ENCODE peak calls at places on chromosomes 12 and 14, in ten cellular contexts. One of them, this sample, is unnamed.

GRCh38 chr14:58738189-58738836 is 100.6 kb downstream of the DACT1 start:
- DNase-seq in esophagus squamous epithelium: no peak
- DNase-seq in gastrocnemius medialis: no peak
- DNase-seq in left ventricle myocardium inferior: no peak
- DNase-seq in lower leg skin: no peak
- DNase-seq in thoracic aorta: no peak
- DNase-seq in GM10248: no peak
- DNase-seq in tibial artery: no peak
- DNase-seq in progenitor cell of endocrine pancreas: no peak
- DNase-seq in right lobe of liver: no peak
- DNase-seq in this sample: peak; percentile 89

GRCh38 chr12:28998662-28999120 is 150.4 kb upstream of the FAR2 start:
- DNase-seq in esophagus squamous epithelium: no peak
- DNase-seq in gastrocnemius medialis: no peak
- DNase-seq in left ventricle myocardium inferior: no peak
- DNase-seq in lower leg skin: no peak
- DNase-seq in thoracic aorta: no peak
- DNase-seq in GM10248: peak; percentile 17
- DNase-seq in tibial artery: no peak
- DNase-seq in progenitor cell of endocrine pancreas: no peak
- DNase-seq in right lobe of liver: peak; percentile 28
- DNase-seq in this sample: peak; percentile 44

GRCh38 chr14:99772371-99773283 is 20.6 kb upstream of the EML1 start:
- DNase-seq in esophagus squamous epithelium: no peak
- DNase-seq in gastrocnemius medialis: no peak
- DNase-seq in left ventricle myocardium inferior: no peak
- DNase-seq in lower leg skin: peak; percentile 66
- DNase-seq in thoracic aorta: no peak
- DNase-seq in GM10248: no peak
- DNase-seq in tibial artery: peak; percentile 42
- DNase-seq in progenitor cell of endocrine pancreas: no peak
- DNase-seq in right lobe of liver: no peak
- DNase-seq in this sample: no peak

GRCh38 chr12:9588749-9589148 is 19.0 kb downstream of the KLRB1 start:
- DNase-seq in esophagus squamous epithelium: no peak
- DNase-seq in gastrocnemius medialis: no peak
- DNase-seq in left ventricle myocardium inferior: no peak
- DNase-seq in lower leg skin: no peak
- DNase-seq in thoracic aorta: no peak
- DNase-seq in GM10248: no peak
- DNase-seq in tibial artery: no peak
- DNase-seq in progenitor cell of endocrine pancreas: no peak
- DNase-seq in right lobe of liver: peak; percentile 63
- DNase-seq in this sample: no peak

GRCh38 chr14:100438271-100438670 is 115.1 kb downstream of the SLC25A47 start:
- DNase-seq in esophagus squamous epithelium: no peak
- DNase-seq in gastrocnemius medialis: no peak
- DNase-seq in left ventricle myocardium inferior: no peak
- DNase-seq in lower leg skin: no peak
- DNase-seq in thoracic aorta: no peak
- DNase-seq in GM10248: no peak
- DNase-seq in tibial artery: no peak
- DNase-seq in progenitor cell of endocrine pancreas: no peak
- DNase-seq in right lobe of liver: no peak
- DNase-seq in this sample: no peak

GRCh38 chr12:94151577-94151976 is 3.2 kb downstream of the PLXNC1 start:
- DNase-seq in esophagus squamous epithelium: no peak
- DNase-seq in gastrocnemius medialis: no peak
- DNase-seq in left ventricle myocardium inferior: no peak
- DNase-seq in lower leg skin: no peak
- DNase-seq in thoracic aorta: no peak
- DNase-seq in GM10248: no peak
- DNase-seq in tibial artery: no peak
- DNase-seq in progenitor cell of endocrine pancreas: no peak
- DNase-seq in right lobe of liver: no peak
- DNase-seq in this sample: no peak

GRCh38 chr12:90333939-90334338 is 621.0 kb downstream of the CCER1 start:
- DNase-seq in esophagus squamous epithelium: no peak
- DNase-seq in gastrocnemius medialis: no peak
- DNase-seq in left ventricle myocardium inferior: no peak
- DNase-seq in lower leg skin: no peak
- DNase-seq in thoracic aorta: no peak
- DNase-seq in GM10248: no peak
- DNase-seq in tibial artery: no peak
- DNase-seq in progenitor cell of endocrine pancreas: no peak
- DNase-seq in right lobe of liver: no peak
- DNase-seq in this sample: peak; percentile 54

GRCh38 chr12:117514016-117514415 is 152.6 kb upstream of the NOS1 start:
- DNase-seq in esophagus squamous epithelium: no peak
- DNase-seq in gastrocnemius medialis: no peak
- DNase-seq in left ventricle myocardium inferior: no peak
- DNase-seq in lower leg skin: no peak
- DNase-seq in thoracic aorta: no peak
- DNase-seq in GM10248: no peak
- DNase-seq in tibial artery: no peak
- DNase-seq in progenitor cell of endocrine pancreas: no peak
- DNase-seq in right lobe of liver: no peak
- DNase-seq in this sample: no peak

GRCh38 chr12:26001530-26001929 is 43.0 kb downstream of the RASSF8 start:
- DNase-seq in esophagus squamous epithelium: no peak
- DNase-seq in gastrocnemius medialis: no peak
- DNase-seq in left ventricle myocardium inferior: no peak
- DNase-seq in lower leg skin: no peak
- DNase-seq in thoracic aorta: no peak
- DNase-seq in GM10248: no peak
- DNase-seq in tibial artery: no peak
- DNase-seq in progenitor cell of endocrine pancreas: no peak
- DNase-seq in right lobe of liver: no peak
- DNase-seq in this sample: no peak
- TF ChIP-seq CTCF in esophagus squamous epithelium: no peak
- TF ChIP-seq CTCF in gastrocnemius medialis: no peak
- TF ChIP-seq CTCF in left ventricle myocardium inferior: no peak
- TF ChIP-seq CTCF in lower leg skin: no peak
- TF ChIP-seq CTCF in thoracic aorta: no peak
- TF ChIP-seq CTCF in GM10248: no peak
- TF ChIP-seq CTCF in tibial artery: no peak
- TF ChIP-seq CTCF in progenitor cell of endocrine pancreas: no peak
- TF ChIP-seq CTCF in right lobe of liver: no peak
- TF ChIP-seq CTCF in this sample: no peak

GRCh38 chr14:23567186-23568020 is at the start of gene AP1G2:
- DNase-seq in esophagus squamous epithelium: peak; percentile 43
- DNase-seq in gastrocnemius medialis: peak; percentile 54
- DNase-seq in left ventricle myocardium inferior: peak; percentile 86
- DNase-seq in lower leg skin: peak; percentile 97
- DNase-seq in thoracic aorta: no peak
- DNase-seq in GM10248: peak; percentile 92
- DNase-seq in tibial artery: peak; percentile 86
- DNase-seq in progenitor cell of endocrine pancreas: peak; percentile 75
- DNase-seq in right lobe of liver: peak; percentile 90
- DNase-seq in this sample: peak; percentile 91
- TF ChIP-seq CTCF in esophagus squamous epithelium: no peak
- TF ChIP-seq CTCF in gastrocnemius medialis: no peak
- TF ChIP-seq CTCF in left ventricle myocardium inferior: no peak
- TF ChIP-seq CTCF in lower leg skin: no peak
- TF ChIP-seq CTCF in thoracic aorta: no peak
- TF ChIP-seq CTCF in GM10248: no peak
- TF ChIP-seq CTCF in tibial artery: no peak
- TF ChIP-seq CTCF in progenitor cell of endocrine pancreas: no peak
- TF ChIP-seq CTCF in right lobe of liver: no peak
- TF ChIP-seq CTCF in this sample: no peak

DNA sequence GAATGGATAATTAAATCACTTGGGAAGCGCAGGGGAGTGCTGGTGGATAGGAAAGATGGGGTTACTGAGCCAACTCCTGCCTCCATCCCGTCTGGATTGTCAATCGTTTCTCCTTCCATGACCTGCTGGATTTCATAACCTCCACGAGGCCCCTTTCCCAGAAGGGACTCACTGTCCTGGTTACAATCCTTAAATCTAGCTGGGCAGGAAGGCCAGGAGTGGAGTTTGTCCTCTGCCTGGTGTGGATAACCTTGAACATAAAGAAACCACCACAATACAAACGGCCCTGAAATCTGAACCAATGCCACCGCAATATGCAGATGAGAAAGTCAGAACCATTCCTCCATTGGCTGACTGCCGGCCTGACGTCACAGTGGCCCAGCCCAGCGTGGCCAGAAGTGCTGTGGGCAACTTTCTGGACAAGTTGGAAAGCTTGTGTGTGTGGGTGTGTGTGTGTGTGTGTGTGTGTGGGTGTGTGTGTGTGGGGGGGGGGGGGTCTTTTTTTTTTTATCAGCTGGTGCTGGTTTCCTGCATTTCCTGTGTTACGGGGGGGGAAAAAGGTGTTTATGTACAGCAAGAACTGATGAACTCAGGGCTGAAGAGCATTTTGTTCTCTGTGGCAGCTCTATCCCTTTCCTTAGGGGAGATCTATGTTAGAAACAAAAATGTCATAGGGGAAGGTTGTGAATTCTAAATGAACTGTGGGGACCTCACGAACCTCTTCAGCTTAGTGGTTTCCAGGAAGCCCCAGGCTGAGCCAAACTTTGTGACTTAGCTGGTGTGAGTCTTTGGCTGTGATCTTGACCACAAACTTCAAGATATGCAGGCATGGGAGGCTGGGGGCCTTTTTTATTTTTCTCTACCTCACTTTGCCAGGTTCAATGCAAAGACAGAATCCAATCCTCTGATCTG is 81.6 kb upstream of the MED13L start:
- DNase-seq in esophagus squamous epithelium: peak; percentile 16
- DNase-seq in gastrocnemius medialis: peak; percentile 84
- DNase-seq in left ventricle myocardium inferior: peak; percentile 94
- DNase-seq in lower leg skin: peak; percentile 98
- DNase-seq in thoracic aorta: peak; percentile 87
- DNase-seq in GM10248: peak; percentile 63
- DNase-seq in tibial artery: peak; percentile 95
- DNase-seq in progenitor cell of endocrine pancreas: peak; percentile 46
- DNase-seq in right lobe of liver: peak; percentile 95
- DNase-seq in this sample: peak; percentile 90
- TF ChIP-seq CTCF in esophagus squamous epithelium: no peak
- TF ChIP-seq CTCF in gastrocnemius medialis: no peak
- TF ChIP-seq CTCF in left ventricle myocardium inferior: no peak
- TF ChIP-seq CTCF in lower leg skin: no peak
- TF ChIP-seq CTCF in thoracic aorta: no peak
- TF ChIP-seq CTCF in GM10248: no peak
- TF ChIP-seq CTCF in tibial artery: no peak
- TF ChIP-seq CTCF in progenitor cell of endocrine pancreas: no peak
- TF ChIP-seq CTCF in right lobe of liver: no peak
- TF ChIP-seq CTCF in this sample: no peak

GRCh38 chr12:120712654-120713053 is 2.4 kb downstream of the UNC119B start:
- DNase-seq in esophagus squamous epithelium: no peak
- DNase-seq in gastrocnemius medialis: no peak
- DNase-seq in left ventricle myocardium inferior: no peak
- DNase-seq in lower leg skin: no peak
- DNase-seq in thoracic aorta: no peak
- DNase-seq in GM10248: no peak
- DNase-seq in tibial artery: no peak
- DNase-seq in progenitor cell of endocrine pancreas: no peak
- DNase-seq in right lobe of liver: no peak
- DNase-seq in this sample: no peak

GRCh38 chr12:120711411-120711810 is 1.2 kb downstream of the UNC119B start:
- DNase-seq in esophagus squamous epithelium: no peak
- DNase-seq in gastrocnemius medialis: no peak
- DNase-seq in left ventricle myocardium inferior: no peak
- DNase-seq in lower leg skin: no peak
- DNase-seq in thoracic aorta: no peak
- DNase-seq in GM10248: no peak
- DNase-seq in tibial artery: no peak
- DNase-seq in progenitor cell of endocrine pancreas: no peak
- DNase-seq in right lobe of liver: no peak
- DNase-seq in this sample: peak; percentile 21

GRCh38 chr12:120709976-120710804 is at the start of gene UNC119B:
- DNase-seq in esophagus squamous epithelium: no peak
- DNase-seq in gastrocnemius medialis: no peak
- DNase-seq in left ventricle myocardium inferior: peak; percentile 78
- DNase-seq in lower leg skin: peak; percentile 89
- DNase-seq in thoracic aorta: no peak
- DNase-seq in GM10248: peak; percentile 88
- DNase-seq in tibial artery: peak; percentile 83
- DNase-seq in progenitor cell of endocrine pancreas: peak; percentile 62
- DNase-seq in right lobe of liver: peak; percentile 79
- DNase-seq in this sample: peak; percentile 52

GRCh38 chr12:120708646-120709045 is 1.6 kb upstream of the UNC119B start:
- DNase-seq in esophagus squamous epithelium: no peak
- DNase-seq in gastrocnemius medialis: no peak
- DNase-seq in left ventricle myocardium inferior: no peak
- DNase-seq in lower leg skin: no peak
- DNase-seq in thoracic aorta: no peak
- DNase-seq in GM10248: no peak
- DNase-seq in tibial artery: no peak
- DNase-seq in progenitor cell of endocrine pancreas: no peak
- DNase-seq in right lobe of liver: no peak
- DNase-seq in this sample: no peak

DNA sequence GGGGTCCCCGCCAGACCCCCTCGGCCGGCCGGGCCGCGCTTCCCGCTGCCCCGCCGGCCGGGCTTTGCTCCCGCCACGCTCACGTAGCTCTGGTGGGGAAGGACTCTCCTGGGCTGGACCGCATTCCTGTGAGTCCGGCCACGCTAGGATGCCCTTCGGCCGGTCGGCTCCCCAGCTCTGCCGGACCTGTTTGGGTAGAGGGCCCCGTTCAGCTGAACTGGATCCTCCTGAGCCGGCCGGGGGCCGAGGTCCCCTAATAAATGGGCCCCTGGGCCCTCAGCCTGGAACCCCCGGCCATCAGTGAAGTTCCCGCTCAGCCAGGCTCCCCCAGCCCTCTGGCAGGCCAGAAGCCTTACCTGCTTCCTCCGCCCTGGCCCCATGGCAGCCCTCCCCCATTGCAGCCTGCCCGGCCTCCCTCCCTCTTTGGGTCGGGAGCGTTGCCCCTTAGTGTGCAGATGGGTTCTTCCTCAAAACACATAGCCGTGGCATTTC is 593 bp downstream of the UNC119B start:
- DNase-seq in esophagus squamous epithelium: no peak
- DNase-seq in gastrocnemius medialis: no peak
- DNase-seq in left ventricle myocardium inferior: no peak
- DNase-seq in lower leg skin: no peak
- DNase-seq in thoracic aorta: no peak
- DNase-seq in GM10248: peak; percentile 50
- DNase-seq in tibial artery: no peak
- DNase-seq in progenitor cell of endocrine pancreas: peak; percentile 34
- DNase-seq in right lobe of liver: peak; percentile 48
- DNase-seq in this sample: peak; percentile 17
- TF ChIP-seq CTCF in esophagus squamous epithelium: no peak
- TF ChIP-seq CTCF in gastrocnemius medialis: no peak
- TF ChIP-seq CTCF in left ventricle myocardium inferior: no peak
- TF ChIP-seq CTCF in lower leg skin: no peak
- TF ChIP-seq CTCF in thoracic aorta: no peak
- TF ChIP-seq CTCF in GM10248: no peak
- TF ChIP-seq CTCF in tibial artery: no peak
- TF ChIP-seq CTCF in progenitor cell of endocrine pancreas: no peak
- TF ChIP-seq CTCF in right lobe of liver: no peak
- TF ChIP-seq CTCF in this sample: no peak

DNA sequence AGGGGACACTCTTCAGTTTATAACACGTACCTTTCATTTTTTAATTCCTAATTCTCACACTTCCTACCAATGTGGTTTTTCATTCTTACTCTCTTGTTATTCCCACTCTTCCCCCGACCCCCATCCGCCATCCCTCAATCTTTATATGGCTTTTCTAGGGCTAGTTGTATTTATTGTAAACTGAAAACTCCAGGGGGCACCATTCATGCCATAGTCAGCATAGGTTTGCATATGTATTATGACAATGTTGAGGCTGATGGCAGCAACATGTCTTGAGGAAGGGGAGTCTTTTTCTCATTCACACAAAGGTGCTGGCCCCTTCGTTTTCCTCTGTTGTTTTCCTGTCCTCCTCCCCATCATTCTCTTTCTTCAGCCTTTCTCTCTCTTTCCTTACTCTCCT is 27.7 kb upstream of the LTA4H start:
- DNase-seq in esophagus squamous epithelium: no peak
- DNase-seq in gastrocnemius medialis: no peak
- DNase-seq in left ventricle myocardium inferior: no peak
- DNase-seq in lower leg skin: peak; percentile 15
- DNase-seq in thoracic aorta: no peak
- DNase-seq in GM10248: no peak
- DNase-seq in tibial artery: no peak
- DNase-seq in progenitor cell of endocrine pancreas: no peak
- DNase-seq in right lobe of liver: no peak
- DNase-seq in this sample: peak; percentile 36
- TF ChIP-seq CTCF in esophagus squamous epithelium: no peak
- TF ChIP-seq CTCF in gastrocnemius medialis: no peak
- TF ChIP-seq CTCF in left ventricle myocardium inferior: no peak
- TF ChIP-seq CTCF in lower leg skin: no peak
- TF ChIP-seq CTCF in thoracic aorta: no peak
- TF ChIP-seq CTCF in GM10248: no peak
- TF ChIP-seq CTCF in tibial artery: no peak
- TF ChIP-seq CTCF in progenitor cell of endocrine pancreas: no peak
- TF ChIP-seq CTCF in right lobe of liver: no peak
- TF ChIP-seq CTCF in this sample: peak; percentile 12